ENCODE peak calls at places on chromosomes 2 and 18, in five cellular contexts. One of them, this sample, is unnamed.

GRCh38 chr2:209008636-209009287 is 415.1 kb upstream of the MAP2 start:
- DNase-seq in sigmoid colon: no peak
- DNase-seq in K562: no peak
- DNase-seq in HL-60: no peak
- DNase-seq in HepG2: no peak
- DNase-seq in this sample: no peak

GRCh38 chr2:82636411-82637020 is 1822.6 kb downstream of the SUCLG1 start:
- DNase-seq in sigmoid colon: no peak
- DNase-seq in K562: no peak
- DNase-seq in HepG2: no peak
- DNase-seq in HL-60: no peak
- DNase-seq in this sample: no peak

GRCh38 chr2:74597456-74597855 is 42.9 kb downstream of the DOK1 start:
- DNase-seq in sigmoid colon: no peak
- DNase-seq in HL-60: no peak
- DNase-seq in HepG2: no peak
- DNase-seq in K562: no peak
- DNase-seq in this sample: no peak

GRCh38 chr2:222797308-222797707 is 63.5 kb upstream of the ACSL3 start:
- DNase-seq in HepG2: peak; percentile 74
- DNase-seq in K562: peak; percentile 29
- DNase-seq in HL-60: no peak
- DNase-seq in sigmoid colon: no peak
- DNase-seq in this sample: no peak

GRCh38 chr2:10064932-10065682 is 15.1 kb downstream of the CYS1 start:
- DNase-seq in HL-60: peak; percentile 28
- DNase-seq in K562: no peak
- DNase-seq in HepG2: no peak
- DNase-seq in sigmoid colon: no peak
- DNase-seq in this sample: peak; percentile 71

GRCh38 chr2:160168878-160169277 is 31.2 kb downstream of the ITGB6 start:
- DNase-seq in sigmoid colon: no peak
- DNase-seq in HL-60: no peak
- DNase-seq in HepG2: no peak
- DNase-seq in K562: no peak
- DNase-seq in this sample: no peak

GRCh38 chr2:241217320-241218031 is 29.0 kb downstream of the ANO7 start:
- DNase-seq in HL-60: peak; percentile 34
- DNase-seq in sigmoid colon: peak; percentile 87
- DNase-seq in HepG2: peak; percentile 80
- DNase-seq in K562: peak; percentile 87
- DNase-seq in this sample: peak; percentile 91

GRCh38 chr2:151119377-151119776 is 142.3 kb downstream of the RBM43 start:
- DNase-seq in HepG2: no peak
- DNase-seq in sigmoid colon: no peak
- DNase-seq in K562: no peak
- DNase-seq in HL-60: no peak
- DNase-seq in this sample: no peak

GRCh38 chr18:42053188-42053781 is 98.3 kb downstream of the PIK3C3 start:
- DNase-seq in sigmoid colon: no peak
- DNase-seq in HepG2: peak; percentile 34
- DNase-seq in HL-60: peak; percentile 75
- DNase-seq in K562: peak; percentile 29
- DNase-seq in this sample: no peak

GRCh38 chr18:7066965-7067555 is 50.5 kb downstream of the LAMA1 start:
- DNase-seq in K562: no peak
- DNase-seq in HL-60: no peak
- DNase-seq in sigmoid colon: no peak
- DNase-seq in HepG2: no peak
- DNase-seq in this sample: no peak

GRCh38 chr2:9247786-9248185 is 41.2 kb downstream of the ASAP2 start:
- DNase-seq in HL-60: no peak
- DNase-seq in sigmoid colon: no peak
- DNase-seq in K562: no peak
- DNase-seq in HepG2: peak; percentile 87
- DNase-seq in this sample: no peak

GRCh38 chr2:133566967-133567645 is 1.2 kb downstream of the NCKAP5 start:
- DNase-seq in sigmoid colon: peak; percentile 68
- DNase-seq in HL-60: no peak
- DNase-seq in HepG2: no peak
- DNase-seq in K562: no peak
- DNase-seq in this sample: no peak

GRCh38 chr2:80030135-80030534 is 274.4 kb downstream of the LRRTM1 start:
- DNase-seq in sigmoid colon: no peak
- DNase-seq in HL-60: no peak
- DNase-seq in HepG2: no peak
- DNase-seq in K562: no peak
- DNase-seq in this sample: no peak

GRCh38 chr2:96665083-96665569 is 22.6 kb downstream of the FER1L5 start:
- DNase-seq in sigmoid colon: peak; percentile 66
- DNase-seq in HL-60: peak; percentile 77
- DNase-seq in K562: no peak
- DNase-seq in HepG2: peak; percentile 27
- DNase-seq in this sample: no peak

GRCh38 chr2:32058130-32058529 is 5.2 kb upstream of the SPAST start:
- DNase-seq in K562: peak; percentile 60
- DNase-seq in HepG2: peak; percentile 61
- DNase-seq in HL-60: no peak
- DNase-seq in sigmoid colon: no peak
- DNase-seq in this sample: no peak

GRCh38 chr2:200509227-200509607 is 651 bp downstream of the KCTD18 start:
- DNase-seq in HL-60: no peak
- DNase-seq in sigmoid colon: no peak
- DNase-seq in HepG2: no peak
- DNase-seq in K562: peak; percentile 27
- DNase-seq in this sample: no peak

GRCh38 chr18:73520229-73520628 is 627.4 kb downstream of the FBXO15 start:
- DNase-seq in sigmoid colon: no peak
- DNase-seq in HepG2: peak; percentile 5
- DNase-seq in HL-60: no peak
- DNase-seq in K562: no peak
- DNase-seq in this sample: no peak

GRCh38 chr2:158561054-158561453 is 104.3 kb downstream of the PKP4 start:
- DNase-seq in HL-60: no peak
- DNase-seq in K562: no peak
- DNase-seq in HepG2: no peak
- DNase-seq in sigmoid colon: no peak
- DNase-seq in this sample: no peak

GRCh38 chr18:11368020-11368419 is 218.7 kb upstream of the PIEZO2 start:
- DNase-seq in HepG2: no peak
- DNase-seq in sigmoid colon: no peak
- DNase-seq in K562: no peak
- DNase-seq in HL-60: no peak
- DNase-seq in this sample: no peak

GRCh38 chr2:69933839-69934613 is 19.1 kb downstream of the MXD1 start:
- DNase-seq in K562: peak; percentile 74
- DNase-seq in HepG2: peak; percentile 85
- DNase-seq in sigmoid colon: no peak
- DNase-seq in HL-60: peak; percentile 46
- DNase-seq in this sample: no peak

GRCh38 chr18:477565-477964 is 22.9 kb downstream of the COLEC12 start:
- DNase-seq in HepG2: peak; percentile 27
- DNase-seq in K562: peak; percentile 50
- DNase-seq in HL-60: peak; percentile 65
- DNase-seq in sigmoid colon: no peak
- DNase-seq in this sample: no peak

GRCh38 chr2:219079417-219079816 is 18.7 kb upstream of the IHH start:
- DNase-seq in HL-60: no peak
- DNase-seq in HepG2: no peak
- DNase-seq in sigmoid colon: no peak
- DNase-seq in K562: no peak
- DNase-seq in this sample: no peak

GRCh38 chr2:85452237-85452636 is 33.7 kb downstream of the SH2D6 start:
- DNase-seq in sigmoid colon: no peak
- DNase-seq in K562: no peak
- DNase-seq in HL-60: no peak
- DNase-seq in HepG2: no peak
- DNase-seq in this sample: no peak

GRCh38 chr2:173964565-173965371 is 405 bp downstream of the SP3 start:
- DNase-seq in HepG2: peak; percentile 81
- DNase-seq in sigmoid colon: peak; percentile 97
- DNase-seq in K562: peak; percentile 90
- DNase-seq in HL-60: peak; percentile 92
- DNase-seq in this sample: peak; percentile 97

GRCh38 chr18:54774423-54774822 is 53.9 kb upstream of the RAB27B start:
- DNase-seq in sigmoid colon: no peak
- DNase-seq in HL-60: no peak
- DNase-seq in HepG2: no peak
- DNase-seq in K562: no peak
- DNase-seq in this sample: no peak

GRCh38 chr2:38465789-38466127 is 88.7 kb upstream of the ATL2 start:
- DNase-seq in HL-60: peak; percentile 60
- DNase-seq in sigmoid colon: no peak
- DNase-seq in K562: peak; percentile 38
- DNase-seq in HepG2: peak; percentile 75
- DNase-seq in this sample: no peak

GRCh38 chr2:238174701-238175100 is 15.9 kb downstream of the ERFE start:
- DNase-seq in sigmoid colon: no peak
- DNase-seq in HepG2: no peak
- DNase-seq in K562: no peak
- DNase-seq in HL-60: no peak
- DNase-seq in this sample: no peak

GRCh38 chr2:44769349-44770005 is 172.0 kb upstream of the SIX3 start:
- DNase-seq in sigmoid colon: no peak
- DNase-seq in K562: no peak
- DNase-seq in HL-60: no peak
- DNase-seq in HepG2: no peak
- DNase-seq in this sample: no peak

GRCh38 chr18:456361-456821 is 44.1 kb downstream of the COLEC12 start:
- DNase-seq in K562: no peak
- DNase-seq in HepG2: no peak
- DNase-seq in HL-60: no peak
- DNase-seq in sigmoid colon: peak; percentile 93
- DNase-seq in this sample: no peak

GRCh38 chr18:75251466-75251865 is 40.9 kb downstream of the TSHZ1 start:
- DNase-seq in K562: no peak
- DNase-seq in HepG2: no peak
- DNase-seq in sigmoid colon: no peak
- DNase-seq in HL-60: no peak
- DNase-seq in this sample: no peak

GRCh38 chr18:75248426-75249191 is 38.0 kb downstream of the TSHZ1 start:
- DNase-seq in HL-60: no peak
- DNase-seq in sigmoid colon: no peak
- DNase-seq in K562: no peak
- DNase-seq in HepG2: no peak
- DNase-seq in this sample: no peak

GRCh38 chr18:75250471-75250821 is 39.8 kb downstream of the TSHZ1 start:
- DNase-seq in HepG2: no peak
- DNase-seq in K562: no peak
- DNase-seq in sigmoid colon: no peak
- DNase-seq in HL-60: no peak
- DNase-seq in this sample: no peak

GRCh38 chr18:75249192-75249551 is 38.6 kb downstream of the TSHZ1 start:
- DNase-seq in K562: no peak
- DNase-seq in sigmoid colon: no peak
- DNase-seq in HL-60: no peak
- DNase-seq in HepG2: no peak
- DNase-seq in this sample: no peak

GRCh38 chr18:75249672-75250470 is 39.3 kb downstream of the TSHZ1 start:
- DNase-seq in sigmoid colon: no peak
- DNase-seq in K562: no peak
- DNase-seq in HL-60: peak; percentile 68
- DNase-seq in HepG2: no peak
- DNase-seq in this sample: no peak
- TF ChIP-seq POLR2AphosphoS5 in sigmoid colon: no peak
- TF ChIP-seq POLR2AphosphoS5 in K562: no peak
- TF ChIP-seq POLR2AphosphoS5 in HL-60: peak; percentile 46
- TF ChIP-seq POLR2AphosphoS5 in HepG2: no peak
- TF ChIP-seq POLR2AphosphoS5 in this sample: no peak

DNA sequence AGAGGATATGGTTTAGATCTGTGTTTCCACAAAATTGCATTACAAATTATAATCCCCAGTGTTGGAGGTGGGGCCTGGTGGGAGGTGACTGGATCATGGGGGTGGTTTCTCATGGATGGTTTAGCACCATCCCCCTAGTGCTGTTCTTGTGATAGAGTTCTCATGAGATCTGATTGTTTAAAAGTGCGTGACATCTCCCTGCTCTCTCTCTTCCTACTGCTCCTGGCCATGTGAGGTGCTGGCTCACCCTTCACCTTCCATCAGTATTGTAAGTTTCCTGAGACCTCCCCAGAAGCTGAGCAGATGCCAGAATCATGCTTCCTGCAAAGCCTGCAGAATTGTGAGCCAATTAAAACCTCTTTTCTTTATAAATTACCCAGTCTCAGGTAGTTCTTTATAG is 33.1 kb downstream of the LHCGR start:
- DNase-seq in sigmoid colon: no peak
- DNase-seq in HL-60: no peak
- DNase-seq in K562: no peak
- DNase-seq in HepG2: no peak
- DNase-seq in this sample: no peak
- H3K4me3 ChIP-seq in sigmoid colon: no peak overlapping the region
- H3K4me3 ChIP-seq in HL-60: no peak overlapping the region
- H3K4me3 ChIP-seq in K562: no peak overlapping the region
- H3K4me3 ChIP-seq in HepG2: no peak overlapping the region
- H3K4me3 ChIP-seq in this sample: no peak overlapping the region

GRCh38 chr18:49590608-49591007 is 28.8 kb downstream of the LIPG start:
- DNase-seq in HL-60: no peak
- DNase-seq in HepG2: no peak
- DNase-seq in sigmoid colon: no peak
- DNase-seq in K562: no peak
- DNase-seq in this sample: no peak

GRCh38 chr18:49588171-49588570 is 26.3 kb downstream of the LIPG start:
- DNase-seq in K562: no peak
- DNase-seq in sigmoid colon: no peak
- DNase-seq in HepG2: no peak
- DNase-seq in HL-60: no peak
- DNase-seq in this sample: no peak

GRCh38 chr18:49588971-49589370 is 27.1 kb downstream of the LIPG start:
- DNase-seq in K562: no peak
- DNase-seq in HL-60: no peak
- DNase-seq in HepG2: no peak
- DNase-seq in sigmoid colon: no peak
- DNase-seq in this sample: no peak

GRCh38 chr18:49591271-49591670 is 29.4 kb downstream of the LIPG start:
- DNase-seq in HL-60: no peak
- DNase-seq in sigmoid colon: no peak
- DNase-seq in HepG2: no peak
- DNase-seq in K562: no peak
- DNase-seq in this sample: no peak

DNA sequence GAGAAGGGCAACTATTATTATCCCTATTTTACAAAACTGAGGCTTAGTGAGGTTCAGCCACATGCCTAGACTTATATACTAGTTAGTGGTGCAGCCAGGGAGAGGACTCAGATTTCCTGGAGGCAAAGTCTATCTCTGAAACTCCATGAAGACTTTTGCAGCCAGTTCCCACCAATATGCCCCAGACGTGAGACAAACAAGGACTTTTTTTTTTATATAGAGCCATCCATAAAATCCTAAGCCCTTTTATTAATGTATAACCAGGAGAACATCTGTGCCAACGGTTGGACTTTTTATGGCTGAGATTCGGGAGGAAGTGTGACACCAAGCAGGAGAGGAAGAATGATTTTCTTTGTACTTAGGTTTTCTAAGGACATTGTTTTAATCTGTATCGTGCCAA is 29.9 kb downstream of the LIPG start:
- DNase-seq in K562: no peak
- DNase-seq in HL-60: no peak
- DNase-seq in HepG2: no peak
- DNase-seq in sigmoid colon: no peak
- DNase-seq in this sample: no peak
- H3K27ac ChIP-seq in K562: no peak overlapping the region
- H3K27ac ChIP-seq in HL-60: no peak overlapping the region
- H3K27ac ChIP-seq in HepG2: no peak overlapping the region
- H3K27ac ChIP-seq in sigmoid colon: no peak overlapping the region
- H3K27ac ChIP-seq in this sample: no peak overlapping the region

GRCh38 chr2:75643980-75644379 is 2.6 kb upstream of the MRPL19 start:
- DNase-seq in K562: no peak
- DNase-seq in HL-60: no peak
- DNase-seq in HepG2: no peak
- DNase-seq in sigmoid colon: no peak
- DNase-seq in this sample: no peak
- TF ChIP-seq POLR2AphosphoS5 in K562: no peak
- TF ChIP-seq POLR2AphosphoS5 in HL-60: no peak
- TF ChIP-seq POLR2AphosphoS5 in HepG2: no peak
- TF ChIP-seq POLR2AphosphoS5 in sigmoid colon: no peak
- TF ChIP-seq POLR2AphosphoS5 in this sample: no peak

This sample was measured in spleen.